ENCODE peak calls at places on chromosomes 2 and 18, in seven cellular contexts. T is A549, C is HCT116, M is GM12891, I is stomach, V is HepG2, D is Peyer's patch. Q is an unnamed sample.

GRCh38 chr18:41906528-41907256 is 48.3 kb upstream of the PIK3C3 start:
- DNase-seq in M (peak), D (no peak), V (peak), I (no peak), T (peak), C (peak), Q (no peak)

GRCh38 chr2:13114391-13114790 is 397.7 kb downstream of the TRIB2 start:
- DNase-seq in C (no peak), D (no peak), M (no peak), I (no peak), V (no peak), T (no peak), Q (no peak)

GRCh38 chr18:34977787-34978532 is 63.3 kb upstream of the MAPRE2 start:
- DNase-seq in I (peak), D (peak), T (no peak), V (no peak), C (no peak), M (peak), Q (no peak)

GRCh38 chr2:150480241-150480640 is 7.2 kb downstream of the RND3 start:
- DNase-seq in I (peak), C (no peak), V (no peak), D (no peak), M (no peak), T (no peak), Q (no peak)

GRCh38 chr2:216034065-216034464 is 20.7 kb upstream of the MREG start:
- DNase-seq in D (peak), M (peak), I (peak), T (peak), C (peak), V (peak), Q (no peak)

GRCh38 chr2:105391763-105392662 is 6.8 kb downstream of the FHL2 start:
- DNase-seq in C (no peak), M (no peak), I (no peak), V (no peak), D (no peak), T (no peak), Q (no peak)

GRCh38 chr2:190563109-190563508 is 28.6 kb upstream of the NEMP2 start:
- DNase-seq in V (no peak), T (no peak), M (no peak), D (no peak), I (no peak), C (no peak), Q (no peak)

GRCh38 chr2:158931577-158931976 is 36.9 kb upstream of the TANC1 start:
- DNase-seq in I (no peak), T (no peak), M (no peak), D (no peak), V (no peak), C (no peak), Q (no peak)

GRCh38 chr2:201362396-201362795 is 5.3 kb upstream of the FLACC1 start:
- DNase-seq in D (no peak), M (no peak), T (no peak), C (no peak), I (no peak), V (no peak), Q (no peak)

GRCh38 chr2:210502997-210503621 is 26.6 kb upstream of the LANCL1 start:
- DNase-seq in I (peak), C (peak), M (no peak), V (peak), D (peak), T (peak), Q (no peak)

GRCh38 chr2:120344991-120345975 is 653 bp upstream of the INHBB start:
- DNase-seq in T (no peak), C (no peak), D (no peak), M (peak), I (no peak), V (no peak), Q (no peak)

GRCh38 chr2:195657634-195658540 is 861 bp downstream of the SLC39A10 start:
- DNase-seq in V (peak), M (peak), D (peak), C (no peak), I (peak), T (peak), Q (peak)

GRCh38 chr18:25348361-25349130 is 3.4 kb downstream of the ZNF521 start:
- DNase-seq in M (no peak), T (no peak), C (no peak), V (no peak), I (no peak), D (no peak), Q (no peak)

GRCh38 chr2:168428431-168428830 is 27.6 kb upstream of the CERS6 start:
- DNase-seq in D (no peak), I (no peak), T (no peak), C (no peak), V (no peak), M (no peak), Q (no peak)

GRCh38 chr18:65821890-65822289 is 71.1 kb downstream of the CDH7 start:
- DNase-seq in C (no peak), D (no peak), I (no peak), T (no peak), V (no peak), M (no peak), Q (no peak)

DNA sequence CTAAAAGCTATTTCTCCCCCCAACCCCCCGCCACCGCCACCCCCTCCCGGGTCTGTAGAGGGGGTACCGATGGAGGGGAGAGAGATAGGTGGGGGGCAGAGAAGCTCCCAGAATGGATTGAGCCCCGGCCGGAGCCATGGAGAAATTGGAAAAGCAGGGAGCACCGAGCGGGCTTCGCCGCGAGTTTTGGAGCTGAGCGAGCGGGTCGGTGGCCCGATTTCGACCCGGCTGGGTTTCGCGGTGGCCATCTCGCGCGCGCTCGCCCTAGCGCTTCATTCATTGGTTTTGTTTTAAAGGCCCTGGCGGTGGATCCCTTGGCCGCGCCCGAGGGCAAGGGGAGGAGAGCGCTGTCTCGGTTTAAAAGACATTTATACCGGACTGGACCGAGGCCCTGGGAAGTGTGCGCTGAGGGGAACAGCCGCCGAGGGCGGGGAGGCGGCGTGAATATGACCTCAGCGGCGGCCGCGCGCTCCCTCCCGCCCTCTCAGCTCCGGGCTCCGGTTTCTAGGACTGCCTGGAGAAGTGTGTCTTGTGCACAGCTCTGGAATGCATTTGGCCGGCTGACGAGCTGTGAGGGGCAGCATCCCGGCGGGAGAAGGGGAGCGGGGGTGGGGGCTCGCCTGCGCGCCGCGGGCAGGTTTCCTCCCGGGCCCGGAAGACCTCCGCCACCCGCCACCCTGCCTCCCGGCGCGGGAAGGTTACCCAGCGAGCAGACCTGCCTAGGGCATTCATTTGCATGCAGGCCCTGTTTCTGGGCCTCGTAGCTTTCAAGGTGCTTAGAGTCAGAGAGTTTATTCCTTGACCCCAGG is 1.7 kb upstream of the SMAD7 start:
- DNase-seq in I (peak), C (no peak), M (no peak), V (no peak), T (no peak), D (peak), Q (no peak)
- TF ChIP-seq POLR2A in I (no peak), C (no peak), M (no peak), V (no peak), T (peak), D (peak), Q (no peak)

GRCh38 chr2:28390857-28391563 is 1.6 kb upstream of the FOSL2 start:
- DNase-seq in C (no peak), T (peak), I (peak), D (peak), V (no peak), M (no peak), Q (no peak)
- TF ChIP-seq POLR2A in C (peak), T (peak), I (no peak), D (peak), V (no peak), M (no peak), Q (no peak)

GRCh38 chr2:10303634-10304378 is 1.1 kb downstream of the HPCAL1 start:
- DNase-seq in C (no peak), I (peak), T (no peak), D (peak), V (peak), M (peak), Q (no peak)
- TF ChIP-seq POLR2A in C (no peak), I (no peak), T (no peak), D (no peak), V (no peak), M (no peak), Q (no peak)

GRCh38 chr18:2920027-2920426 is 73.2 kb downstream of the EMILIN2 start:
- DNase-seq in D (peak), M (no peak), C (no peak), V (no peak), T (no peak), I (no peak), Q (no peak)
- TF ChIP-seq POLR2A in D (no peak), M (no peak), C (no peak), V (peak), T (no peak), I (no peak), Q (no peak)

DNA sequence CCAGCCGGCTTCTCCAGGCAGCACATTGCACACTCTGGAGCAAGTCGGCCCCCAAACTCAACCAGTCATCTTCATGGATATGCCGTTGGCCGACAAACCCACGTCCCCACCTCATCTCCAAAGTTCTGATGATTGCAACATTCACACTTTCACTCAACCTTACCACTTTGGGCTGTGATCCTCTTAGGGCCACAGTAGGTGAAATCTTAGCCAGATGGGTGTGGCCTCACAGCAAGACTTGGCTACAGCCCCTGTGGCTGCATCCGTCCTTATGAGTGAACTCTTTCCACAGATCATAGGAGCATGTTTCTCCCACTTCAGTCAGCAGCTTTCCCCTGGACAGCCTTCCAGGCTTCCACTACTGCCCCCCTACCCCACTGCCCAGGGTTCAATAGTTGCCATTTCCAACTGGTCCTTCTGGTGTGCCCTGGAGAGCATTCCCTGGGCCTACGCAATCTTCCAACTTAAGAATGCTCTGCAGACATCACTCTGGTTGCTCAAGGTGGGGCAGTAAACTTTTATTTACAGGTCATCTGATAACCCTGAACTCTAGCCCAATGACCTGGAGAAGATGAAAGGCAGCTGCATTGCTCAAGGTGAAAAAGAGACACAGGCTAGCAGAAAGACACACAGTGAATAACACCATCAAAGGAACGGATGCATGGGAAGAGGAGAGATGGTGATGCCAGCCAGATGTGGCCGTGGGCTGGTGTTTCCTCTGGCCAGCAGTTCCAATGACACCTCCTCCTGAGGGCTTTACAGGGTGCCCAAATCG is 34.5 kb downstream of the ARL4C start:
- DNase-seq in M (no peak), I (no peak), D (no peak), T (no peak), V (peak), C (no peak), Q (no peak)
- TF ChIP-seq POLR2A in M (no peak), I (no peak), D (no peak), T (no peak), V (no peak), C (no peak), Q (no peak)

DNA sequence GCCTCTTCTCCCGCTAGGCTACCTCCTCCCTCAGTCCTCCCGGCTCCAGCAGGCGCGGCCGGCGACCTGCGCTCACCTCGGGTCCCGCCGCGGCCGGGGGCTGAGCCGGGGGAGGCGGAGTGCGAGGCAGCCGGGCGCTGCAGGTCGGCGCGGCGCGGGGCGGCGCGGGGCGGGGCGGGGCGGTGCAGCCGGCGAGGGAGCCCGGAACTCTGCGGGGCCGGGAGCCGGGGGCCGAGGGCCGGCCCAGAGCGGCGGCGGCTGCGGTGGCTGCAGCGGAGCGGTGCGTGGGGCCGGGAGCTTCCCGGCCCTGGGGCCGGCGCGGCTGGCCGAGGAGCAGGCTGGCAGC is 437 bp downstream of the ACVR1 start:
- DNase-seq in C (no peak), M (no peak), T (peak), I (peak), V (peak), D (peak), Q (no peak)
- TF ChIP-seq POLR2A in C (no peak), M (no peak), T (peak), I (no peak), V (no peak), D (no peak), Q (no peak)

GRCh38 chr2:37090019-37090477 is 5.7 kb downstream of the GPATCH11 start:
- DNase-seq in T (no peak), I (no peak), M (peak), C (no peak), D (no peak), V (no peak), Q (no peak)
- TF ChIP-seq POLR2A in T (no peak), I (no peak), M (peak), C (no peak), D (no peak), V (no peak), Q (no peak)

DNA sequence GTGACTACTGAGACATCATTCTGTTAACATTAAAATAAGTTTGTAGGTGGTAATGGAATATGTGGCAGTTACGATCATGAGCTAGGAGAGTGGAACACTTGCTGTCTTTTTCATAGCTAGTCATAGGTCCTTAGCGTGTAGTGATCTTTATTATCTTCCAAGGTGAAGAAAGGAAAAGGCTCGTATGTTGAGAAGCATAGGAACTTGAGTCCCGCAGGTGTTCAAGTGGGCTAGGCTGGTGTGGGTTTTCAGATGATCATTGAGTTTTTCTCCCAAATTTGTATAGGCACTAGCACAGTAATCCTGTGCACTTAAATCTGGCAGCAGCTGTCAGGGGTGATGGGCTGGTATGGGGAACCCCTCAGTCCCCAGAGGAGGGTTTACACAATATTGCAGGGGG is 10.9 kb downstream of the SLC20A1 start:
- DNase-seq in M (no peak), T (no peak), C (no peak), I (no peak), V (no peak), D (no peak), Q (no peak)
- TF ChIP-seq POLR2A in M (no peak), T (no peak), C (no peak), I (no peak), V (no peak), D (no peak), Q (no peak)

GRCh38 chr18:52082250-52082649 is 257.7 kb upstream of the DCC start:
- DNase-seq in T (no peak), I (no peak), D (no peak), M (no peak), C (no peak), V (peak), Q (no peak)

GRCh38 chr18:52077251-52077983 is 262.6 kb upstream of the DCC start:
- DNase-seq in D (no peak), V (no peak), T (no peak), C (no peak), M (no peak), I (no peak), Q (no peak)
- TF ChIP-seq POLR2A in D (no peak), V (no peak), T (no peak), C (no peak), M (no peak), I (no peak), Q (no peak)

Q was measured in vagina.